ENCODE peak calls at places on chromosomes 1 and 21, in ten cellular contexts. One of them, this sample, is unnamed.

GRCh38 chr1:210726621-210727020 is 397.9 kb downstream of the HHAT start:
- DNase-seq in amniotic stem cell: no peak
- DNase-seq in activated gamma-delta T cell treated with Interleukin-2 at 50 U/mL for 16 hours: peak; percentile 21
- DNase-seq in neural crest cell: peak; percentile 44
- DNase-seq in CD8-positive, alpha-beta memory T cell: no peak
- DNase-seq in AG08395: peak; percentile 38
- DNase-seq in IMR-90: peak; percentile 18
- DNase-seq in stimulated activated CD8-positive, alpha-beta memory T cell treated with anti-CD3 and anti-CD28 coated beads, Interleukin-4, amount 100 ng/mL, for 1 hour: no peak
- DNase-seq in G401: no peak
- DNase-seq in fibroblast of pulmonary artery: peak; percentile 0
- DNase-seq in this sample: no peak

GRCh38 chr21:38849776-38850175 is 44.0 kb downstream of the ETS2 start:
- DNase-seq in fibroblast of pulmonary artery: no peak
- DNase-seq in AG08395: no peak
- DNase-seq in neural crest cell: no peak
- DNase-seq in stimulated activated CD8-positive, alpha-beta memory T cell treated with anti-CD3 and anti-CD28 coated beads, Interleukin-4, amount 100 ng/mL, for 1 hour: no peak
- DNase-seq in G401: no peak
- DNase-seq in amniotic stem cell: no peak
- DNase-seq in activated gamma-delta T cell treated with Interleukin-2 at 50 U/mL for 16 hours: no peak
- DNase-seq in CD8-positive, alpha-beta memory T cell: no peak
- DNase-seq in IMR-90: no peak
- DNase-seq in this sample: no peak

GRCh38 chr1:54177726-54178125 is 22.1 kb downstream of the CYB5RL start:
- DNase-seq in amniotic stem cell: no peak
- DNase-seq in fibroblast of pulmonary artery: no peak
- DNase-seq in stimulated activated CD8-positive, alpha-beta memory T cell treated with anti-CD3 and anti-CD28 coated beads, Interleukin-4, amount 100 ng/mL, for 1 hour: no peak
- DNase-seq in activated gamma-delta T cell treated with Interleukin-2 at 50 U/mL for 16 hours: no peak
- DNase-seq in G401: no peak
- DNase-seq in CD8-positive, alpha-beta memory T cell: no peak
- DNase-seq in IMR-90: no peak
- DNase-seq in AG08395: no peak
- DNase-seq in neural crest cell: no peak
- DNase-seq in this sample: no peak

GRCh38 chr21:34737115-34737514 is 68.3 kb downstream of the CLIC6 start:
- DNase-seq in AG08395: no peak
- DNase-seq in stimulated activated CD8-positive, alpha-beta memory T cell treated with anti-CD3 and anti-CD28 coated beads, Interleukin-4, amount 100 ng/mL, for 1 hour: no peak
- DNase-seq in G401: no peak
- DNase-seq in amniotic stem cell: no peak
- DNase-seq in neural crest cell: no peak
- DNase-seq in activated gamma-delta T cell treated with Interleukin-2 at 50 U/mL for 16 hours: no peak
- DNase-seq in fibroblast of pulmonary artery: no peak
- DNase-seq in IMR-90: no peak
- DNase-seq in CD8-positive, alpha-beta memory T cell: no peak
- DNase-seq in this sample: no peak

GRCh38 chr21:45858180-45858579 is 123.4 kb upstream of the COL6A1 start:
- DNase-seq in IMR-90: no peak
- DNase-seq in stimulated activated CD8-positive, alpha-beta memory T cell treated with anti-CD3 and anti-CD28 coated beads, Interleukin-4, amount 100 ng/mL, for 1 hour: no peak
- DNase-seq in AG08395: no peak
- DNase-seq in activated gamma-delta T cell treated with Interleukin-2 at 50 U/mL for 16 hours: no peak
- DNase-seq in neural crest cell: no peak
- DNase-seq in amniotic stem cell: no peak
- DNase-seq in CD8-positive, alpha-beta memory T cell: no peak
- DNase-seq in fibroblast of pulmonary artery: no peak
- DNase-seq in G401: no peak
- DNase-seq in this sample: no peak

GRCh38 chr1:157782946-157783345 is 6.0 kb upstream of the FCRL2 start:
- DNase-seq in CD8-positive, alpha-beta memory T cell: no peak
- DNase-seq in G401: no peak
- DNase-seq in amniotic stem cell: no peak
- DNase-seq in AG08395: no peak
- DNase-seq in stimulated activated CD8-positive, alpha-beta memory T cell treated with anti-CD3 and anti-CD28 coated beads, Interleukin-4, amount 100 ng/mL, for 1 hour: no peak
- DNase-seq in IMR-90: no peak
- DNase-seq in activated gamma-delta T cell treated with Interleukin-2 at 50 U/mL for 16 hours: no peak
- DNase-seq in neural crest cell: no peak
- DNase-seq in fibroblast of pulmonary artery: no peak
- DNase-seq in this sample: no peak

GRCh38 chr1:23118957-23119792 is 49.5 kb downstream of the LUZP1 start:
- DNase-seq in IMR-90: peak; percentile 37
- DNase-seq in fibroblast of pulmonary artery: peak; percentile 28
- DNase-seq in amniotic stem cell: no peak
- DNase-seq in activated gamma-delta T cell treated with Interleukin-2 at 50 U/mL for 16 hours: peak; percentile 42
- DNase-seq in stimulated activated CD8-positive, alpha-beta memory T cell treated with anti-CD3 and anti-CD28 coated beads, Interleukin-4, amount 100 ng/mL, for 1 hour: no peak
- DNase-seq in CD8-positive, alpha-beta memory T cell: peak; percentile 41
- DNase-seq in G401: no peak
- DNase-seq in neural crest cell: no peak
- DNase-seq in AG08395: no peak
- DNase-seq in this sample: no peak

GRCh38 chr1:14255711-14256110 is 342.8 kb upstream of the KAZN start:
- DNase-seq in amniotic stem cell: no peak
- DNase-seq in IMR-90: no peak
- DNase-seq in activated gamma-delta T cell treated with Interleukin-2 at 50 U/mL for 16 hours: no peak
- DNase-seq in CD8-positive, alpha-beta memory T cell: no peak
- DNase-seq in stimulated activated CD8-positive, alpha-beta memory T cell treated with anti-CD3 and anti-CD28 coated beads, Interleukin-4, amount 100 ng/mL, for 1 hour: no peak
- DNase-seq in fibroblast of pulmonary artery: no peak
- DNase-seq in AG08395: peak; percentile 43
- DNase-seq in neural crest cell: no peak
- DNase-seq in G401: no peak
- DNase-seq in this sample: no peak

GRCh38 chr21:41068411-41069304 is 99.3 kb upstream of the BACE2 start:
- DNase-seq in G401: peak; percentile 76
- DNase-seq in fibroblast of pulmonary artery: peak; percentile 59
- DNase-seq in neural crest cell: peak; percentile 91
- DNase-seq in CD8-positive, alpha-beta memory T cell: no peak
- DNase-seq in activated gamma-delta T cell treated with Interleukin-2 at 50 U/mL for 16 hours: peak; percentile 44
- DNase-seq in IMR-90: peak; percentile 23
- DNase-seq in amniotic stem cell: peak; percentile 65
- DNase-seq in AG08395: peak; percentile 83
- DNase-seq in stimulated activated CD8-positive, alpha-beta memory T cell treated with anti-CD3 and anti-CD28 coated beads, Interleukin-4, amount 100 ng/mL, for 1 hour: peak; percentile 4
- DNase-seq in this sample: peak; percentile 63

GRCh38 chr1:154154534-154155181 is at the start of gene NUP210L:
- DNase-seq in G401: peak; percentile 16
- DNase-seq in CD8-positive, alpha-beta memory T cell: no peak
- DNase-seq in fibroblast of pulmonary artery: peak; percentile 65
- DNase-seq in stimulated activated CD8-positive, alpha-beta memory T cell treated with anti-CD3 and anti-CD28 coated beads, Interleukin-4, amount 100 ng/mL, for 1 hour: no peak
- DNase-seq in neural crest cell: no peak
- DNase-seq in activated gamma-delta T cell treated with Interleukin-2 at 50 U/mL for 16 hours: no peak
- DNase-seq in AG08395: no peak
- DNase-seq in amniotic stem cell: no peak
- DNase-seq in IMR-90: peak; percentile 89
- DNase-seq in this sample: no peak

GRCh38 chr1:242129103-242129502 is 130.2 kb upstream of the MAP1LC3C start:
- DNase-seq in activated gamma-delta T cell treated with Interleukin-2 at 50 U/mL for 16 hours: no peak
- DNase-seq in stimulated activated CD8-positive, alpha-beta memory T cell treated with anti-CD3 and anti-CD28 coated beads, Interleukin-4, amount 100 ng/mL, for 1 hour: no peak
- DNase-seq in AG08395: peak; percentile 4
- DNase-seq in neural crest cell: no peak
- DNase-seq in fibroblast of pulmonary artery: no peak
- DNase-seq in G401: no peak
- DNase-seq in amniotic stem cell: no peak
- DNase-seq in IMR-90: no peak
- DNase-seq in CD8-positive, alpha-beta memory T cell: no peak
- DNase-seq in this sample: no peak

GRCh38 chr1:181918893-181919728 is 142.4 kb downstream of the ZNF648 start:
- DNase-seq in amniotic stem cell: no peak
- DNase-seq in fibroblast of pulmonary artery: no peak
- DNase-seq in activated gamma-delta T cell treated with Interleukin-2 at 50 U/mL for 16 hours: no peak
- DNase-seq in AG08395: no peak
- DNase-seq in G401: no peak
- DNase-seq in neural crest cell: no peak
- DNase-seq in CD8-positive, alpha-beta memory T cell: no peak
- DNase-seq in stimulated activated CD8-positive, alpha-beta memory T cell treated with anti-CD3 and anti-CD28 coated beads, Interleukin-4, amount 100 ng/mL, for 1 hour: no peak
- DNase-seq in IMR-90: no peak
- DNase-seq in this sample: no peak

GRCh38 chr1:187490261-187490660 is 661.5 kb downstream of the PLA2G4A start:
- DNase-seq in G401: no peak
- DNase-seq in activated gamma-delta T cell treated with Interleukin-2 at 50 U/mL for 16 hours: no peak
- DNase-seq in amniotic stem cell: no peak
- DNase-seq in stimulated activated CD8-positive, alpha-beta memory T cell treated with anti-CD3 and anti-CD28 coated beads, Interleukin-4, amount 100 ng/mL, for 1 hour: no peak
- DNase-seq in IMR-90: no peak
- DNase-seq in CD8-positive, alpha-beta memory T cell: no peak
- DNase-seq in neural crest cell: no peak
- DNase-seq in AG08395: no peak
- DNase-seq in fibroblast of pulmonary artery: no peak
- DNase-seq in this sample: no peak

GRCh38 chr1:12491691-12492090 is 126.3 kb downstream of the DHRS3 start:
- DNase-seq in neural crest cell: no peak
- DNase-seq in G401: no peak
- DNase-seq in IMR-90: no peak
- DNase-seq in CD8-positive, alpha-beta memory T cell: no peak
- DNase-seq in fibroblast of pulmonary artery: no peak
- DNase-seq in amniotic stem cell: no peak
- DNase-seq in activated gamma-delta T cell treated with Interleukin-2 at 50 U/mL for 16 hours: no peak
- DNase-seq in stimulated activated CD8-positive, alpha-beta memory T cell treated with anti-CD3 and anti-CD28 coated beads, Interleukin-4, amount 100 ng/mL, for 1 hour: no peak
- DNase-seq in AG08395: no peak
- DNase-seq in this sample: no peak

GRCh38 chr1:205977348-205978014 is 25.7 kb downstream of the RAB7B start:
- DNase-seq in G401: peak; percentile 85
- DNase-seq in AG08395: peak; percentile 78
- DNase-seq in amniotic stem cell: peak; percentile 67
- DNase-seq in neural crest cell: peak; percentile 77
- DNase-seq in activated gamma-delta T cell treated with Interleukin-2 at 50 U/mL for 16 hours: peak; percentile 72
- DNase-seq in fibroblast of pulmonary artery: peak; percentile 88
- DNase-seq in IMR-90: peak; percentile 81
- DNase-seq in stimulated activated CD8-positive, alpha-beta memory T cell treated with anti-CD3 and anti-CD28 coated beads, Interleukin-4, amount 100 ng/mL, for 1 hour: peak; percentile 52
- DNase-seq in CD8-positive, alpha-beta memory T cell: peak; percentile 60
- DNase-seq in this sample: peak; percentile 75

GRCh38 chr1:117171900-117172501 is 38.7 kb downstream of the VTCN1 start:
- DNase-seq in IMR-90: peak; percentile 60
- DNase-seq in neural crest cell: peak; percentile 57
- DNase-seq in stimulated activated CD8-positive, alpha-beta memory T cell treated with anti-CD3 and anti-CD28 coated beads, Interleukin-4, amount 100 ng/mL, for 1 hour: no peak
- DNase-seq in fibroblast of pulmonary artery: peak; percentile 93
- DNase-seq in AG08395: no peak
- DNase-seq in G401: peak; percentile 83
- DNase-seq in amniotic stem cell: no peak
- DNase-seq in activated gamma-delta T cell treated with Interleukin-2 at 50 U/mL for 16 hours: no peak
- DNase-seq in CD8-positive, alpha-beta memory T cell: no peak
- DNase-seq in this sample: no peak

GRCh38 chr1:2556277-2557145 is at the start of gene TNFRSF14:
- DNase-seq in AG08395: peak; percentile 61
- DNase-seq in neural crest cell: no peak
- DNase-seq in amniotic stem cell: no peak
- DNase-seq in fibroblast of pulmonary artery: peak; percentile 35
- DNase-seq in stimulated activated CD8-positive, alpha-beta memory T cell treated with anti-CD3 and anti-CD28 coated beads, Interleukin-4, amount 100 ng/mL, for 1 hour: no peak
- DNase-seq in G401: no peak
- DNase-seq in activated gamma-delta T cell treated with Interleukin-2 at 50 U/mL for 16 hours: peak; percentile 71
- DNase-seq in CD8-positive, alpha-beta memory T cell: peak; percentile 66
- DNase-seq in IMR-90: peak; percentile 35
- DNase-seq in this sample: peak; percentile 59

GRCh38 chr1:117817629-117818028 is 111.8 kb downstream of the GDAP2 start:
- DNase-seq in IMR-90: no peak
- DNase-seq in G401: peak; percentile 98
- DNase-seq in amniotic stem cell: no peak
- DNase-seq in CD8-positive, alpha-beta memory T cell: no peak
- DNase-seq in AG08395: no peak
- DNase-seq in stimulated activated CD8-positive, alpha-beta memory T cell treated with anti-CD3 and anti-CD28 coated beads, Interleukin-4, amount 100 ng/mL, for 1 hour: no peak
- DNase-seq in neural crest cell: no peak
- DNase-seq in activated gamma-delta T cell treated with Interleukin-2 at 50 U/mL for 16 hours: no peak
- DNase-seq in fibroblast of pulmonary artery: no peak
- DNase-seq in this sample: no peak

GRCh38 chr1:232767381-232768074 is 37.7 kb upstream of the MAP10 start:
- DNase-seq in CD8-positive, alpha-beta memory T cell: no peak
- DNase-seq in IMR-90: peak; percentile 74
- DNase-seq in activated gamma-delta T cell treated with Interleukin-2 at 50 U/mL for 16 hours: no peak
- DNase-seq in neural crest cell: no peak
- DNase-seq in G401: no peak
- DNase-seq in stimulated activated CD8-positive, alpha-beta memory T cell treated with anti-CD3 and anti-CD28 coated beads, Interleukin-4, amount 100 ng/mL, for 1 hour: no peak
- DNase-seq in amniotic stem cell: peak; percentile 2
- DNase-seq in AG08395: peak; percentile 87
- DNase-seq in fibroblast of pulmonary artery: peak; percentile 67
- DNase-seq in this sample: peak; percentile 86

GRCh38 chr1:203880606-203881005 is 19.2 kb downstream of the SNRPE start:
- DNase-seq in activated gamma-delta T cell treated with Interleukin-2 at 50 U/mL for 16 hours: no peak
- DNase-seq in neural crest cell: no peak
- DNase-seq in fibroblast of pulmonary artery: no peak
- DNase-seq in CD8-positive, alpha-beta memory T cell: no peak
- DNase-seq in G401: no peak
- DNase-seq in stimulated activated CD8-positive, alpha-beta memory T cell treated with anti-CD3 and anti-CD28 coated beads, Interleukin-4, amount 100 ng/mL, for 1 hour: no peak
- DNase-seq in IMR-90: no peak
- DNase-seq in amniotic stem cell: no peak
- DNase-seq in AG08395: no peak
- DNase-seq in this sample: no peak

GRCh38 chr1:13462682-13463081 is 51.1 kb downstream of the LRRC38 start:
- DNase-seq in fibroblast of pulmonary artery: no peak
- DNase-seq in amniotic stem cell: no peak
- DNase-seq in CD8-positive, alpha-beta memory T cell: no peak
- DNase-seq in G401: no peak
- DNase-seq in IMR-90: no peak
- DNase-seq in neural crest cell: no peak
- DNase-seq in activated gamma-delta T cell treated with Interleukin-2 at 50 U/mL for 16 hours: no peak
- DNase-seq in AG08395: no peak
- DNase-seq in stimulated activated CD8-positive, alpha-beta memory T cell treated with anti-CD3 and anti-CD28 coated beads, Interleukin-4, amount 100 ng/mL, for 1 hour: no peak
- DNase-seq in this sample: no peak

GRCh38 chr1:147171399-147172167 is 687 bp downstream of the PRKAB2 start:
- DNase-seq in stimulated activated CD8-positive, alpha-beta memory T cell treated with anti-CD3 and anti-CD28 coated beads, Interleukin-4, amount 100 ng/mL, for 1 hour: no peak
- DNase-seq in IMR-90: no peak
- DNase-seq in neural crest cell: no peak
- DNase-seq in activated gamma-delta T cell treated with Interleukin-2 at 50 U/mL for 16 hours: no peak
- DNase-seq in G401: peak; percentile 44
- DNase-seq in fibroblast of pulmonary artery: no peak
- DNase-seq in AG08395: peak; percentile 19
- DNase-seq in CD8-positive, alpha-beta memory T cell: no peak
- DNase-seq in amniotic stem cell: no peak
- DNase-seq in this sample: no peak

GRCh38 chr1:42319128-42319851 is 15.7 kb downstream of the FOXJ3 start:
- DNase-seq in G401: no peak
- DNase-seq in AG08395: peak; percentile 62
- DNase-seq in IMR-90: peak; percentile 77
- DNase-seq in stimulated activated CD8-positive, alpha-beta memory T cell treated with anti-CD3 and anti-CD28 coated beads, Interleukin-4, amount 100 ng/mL, for 1 hour: no peak
- DNase-seq in fibroblast of pulmonary artery: peak; percentile 52
- DNase-seq in amniotic stem cell: no peak
- DNase-seq in activated gamma-delta T cell treated with Interleukin-2 at 50 U/mL for 16 hours: peak; percentile 21
- DNase-seq in neural crest cell: no peak
- DNase-seq in CD8-positive, alpha-beta memory T cell: no peak
- DNase-seq in this sample: no peak

GRCh38 chr1:168499094-168500049 is 44.4 kb downstream of the XCL2 start:
- DNase-seq in fibroblast of pulmonary artery: no peak
- DNase-seq in stimulated activated CD8-positive, alpha-beta memory T cell treated with anti-CD3 and anti-CD28 coated beads, Interleukin-4, amount 100 ng/mL, for 1 hour: no peak
- DNase-seq in G401: no peak
- DNase-seq in CD8-positive, alpha-beta memory T cell: no peak
- DNase-seq in AG08395: no peak
- DNase-seq in activated gamma-delta T cell treated with Interleukin-2 at 50 U/mL for 16 hours: no peak
- DNase-seq in neural crest cell: no peak
- DNase-seq in IMR-90: peak; percentile 33
- DNase-seq in amniotic stem cell: no peak
- DNase-seq in this sample: no peak

GRCh38 chr1:101484896-101485412 is 248.1 kb downstream of the S1PR1 start:
- DNase-seq in CD8-positive, alpha-beta memory T cell: no peak
- DNase-seq in amniotic stem cell: no peak
- DNase-seq in IMR-90: no peak
- DNase-seq in G401: no peak
- DNase-seq in stimulated activated CD8-positive, alpha-beta memory T cell treated with anti-CD3 and anti-CD28 coated beads, Interleukin-4, amount 100 ng/mL, for 1 hour: no peak
- DNase-seq in AG08395: no peak
- DNase-seq in activated gamma-delta T cell treated with Interleukin-2 at 50 U/mL for 16 hours: no peak
- DNase-seq in fibroblast of pulmonary artery: no peak
- DNase-seq in neural crest cell: no peak
- DNase-seq in this sample: no peak

GRCh38 chr1:76068542-76068941 is 6.0 kb upstream of the ST6GALNAC3 start:
- DNase-seq in stimulated activated CD8-positive, alpha-beta memory T cell treated with anti-CD3 and anti-CD28 coated beads, Interleukin-4, amount 100 ng/mL, for 1 hour: no peak
- DNase-seq in IMR-90: peak; percentile 52
- DNase-seq in G401: no peak
- DNase-seq in activated gamma-delta T cell treated with Interleukin-2 at 50 U/mL for 16 hours: no peak
- DNase-seq in CD8-positive, alpha-beta memory T cell: no peak
- DNase-seq in fibroblast of pulmonary artery: peak; percentile 54
- DNase-seq in AG08395: peak; percentile 10
- DNase-seq in neural crest cell: no peak
- DNase-seq in amniotic stem cell: no peak
- DNase-seq in this sample: no peak

This sample was measured in HL-60.